ENCODE peak calls at places on chromosomes 4 and X, in six cellular contexts. H, Q, I, M, T and U are unnamed samples.

GRCh38 chr4:133565379-133565778 is 416.3 kb downstream of the PCDH10 start:
- DNase-seq in H (no peak), Q (no peak), I (peak), M (peak), T (no peak), U (no peak)

GRCh38 chr4:33063238-33063637 is 2343.1 kb downstream of the PCDH7 start:
- DNase-seq in H (no peak), Q (no peak), I (no peak), M (peak), T (no peak), U (no peak)

GRCh38 chrX:17654116-17654515 is 83.2 kb upstream of the SCML1 start:
- DNase-seq in H (no peak), Q (no peak), I (no peak), M (no peak), T (no peak), U (no peak)

GRCh38 chr4:168787801-168788200 is 222.3 kb downstream of the CBR4 start:
- DNase-seq in H (no peak), Q (no peak), I (no peak), M (no peak), T (no peak), U (no peak)

GRCh38 chr4:93828830-93829530 is 427 bp downstream of the ATOH1 start:
- DNase-seq in H (peak), Q (no peak), I (no peak), M (no peak), T (peak), U (peak)

GRCh38 chrX:79081895-79082512 is 62.5 kb upstream of the GPR174 start:
- DNase-seq in H (no peak), Q (no peak), I (no peak), M (peak), T (peak), U (no peak)

GRCh38 chrX:22952011-22952410 is 47.7 kb upstream of the DDX53 start:
- DNase-seq in H (no peak), Q (no peak), I (no peak), M (peak), T (no peak), U (no peak)

GRCh38 chrX:48489296-48489695 is 13.3 kb downstream of the FTSJ1 start:
- DNase-seq in H (no peak), Q (no peak), I (no peak), M (no peak), T (no peak), U (no peak)

GRCh38 chr4:141126769-141127168 is 6.5 kb downstream of the RNF150 start:
- DNase-seq in H (no peak), Q (no peak), I (no peak), M (no peak), T (no peak), U (no peak)

GRCh38 chr4:38565271-38566199 is 98.5 kb upstream of the KLF3 start:
- DNase-seq in H (no peak), Q (no peak), I (peak), M (peak), T (peak), U (no peak)

GRCh38 chr4:108943371-108943770 is 180.5 kb upstream of the ETNPPL start:
- DNase-seq in H (no peak), Q (no peak), I (no peak), M (no peak), T (no peak), U (no peak)

GRCh38 chrX:47573334-47574095 is 8.7 kb upstream of the TIMP1 start:
- DNase-seq in H (peak), Q (no peak), I (no peak), M (peak), T (peak), U (no peak)

GRCh38 chr4:173367285-173367684 is 3.5 kb upstream of the SAP30 start:
- DNase-seq in H (no peak), Q (no peak), I (no peak), M (peak), T (no peak), U (no peak)

GRCh38 chr4:88005086-88005485 is 2.3 kb upstream of the PKD2 start:
- DNase-seq in H (no peak), Q (no peak), I (no peak), M (no peak), T (no peak), U (no peak)

GRCh38 chr4:122903766-122904165 is 18.6 kb downstream of the NUDT6 start:
- DNase-seq in H (no peak), Q (no peak), I (no peak), M (no peak), T (no peak), U (no peak)

GRCh38 chr4:56653461-56654237 is 27.4 kb downstream of the HOPX start:
- DNase-seq in H (no peak), Q (no peak), I (no peak), M (no peak), T (no peak), U (no peak)

GRCh38 chr4:5220028-5220427 is 168.7 kb downstream of the STK32B start:
- DNase-seq in H (no peak), Q (no peak), I (no peak), M (no peak), T (no peak), U (peak)

GRCh38 chrX:119072771-119073170 is at the start of gene CT47C1:
- DNase-seq in H (no peak), Q (no peak), I (no peak), M (peak), T (no peak), U (no peak)

GRCh38 chr4:82519072-82519471 is 42.7 kb downstream of the TMEM150C start:
- DNase-seq in H (no peak), Q (no peak), I (no peak), M (no peak), T (no peak), U (no peak)

GRCh38 chr4:173573286-173573685 is 43.3 kb upstream of the HAND2 start:
- DNase-seq in H (no peak), Q (no peak), I (no peak), M (no peak), T (no peak), U (no peak)

GRCh38 chrX:39985551-39985950 is 112.2 kb downstream of the BCOR start:
- DNase-seq in H (no peak), Q (no peak), I (no peak), M (no peak), T (no peak), U (no peak)

GRCh38 chrX:15310117-15310516 is 5.3 kb downstream of the ASB11 start:
- DNase-seq in H (no peak), Q (no peak), I (no peak), M (peak), T (no peak), U (no peak)

GRCh38 chr4:181235361-181235760 is 1007.8 kb upstream of the TENM3 start:
- DNase-seq in H (no peak), Q (no peak), I (no peak), M (no peak), T (no peak), U (no peak)

GRCh38 chr4:39469429-39470077 is 10.7 kb downstream of the LIAS start:
- DNase-seq in H (peak), Q (no peak), I (peak), M (peak), T (peak), U (peak)

GRCh38 chr4:70628444-70628843 is at the start of gene ENAM:
- DNase-seq in H (no peak), Q (no peak), I (no peak), M (no peak), T (no peak), U (no peak)

GRCh38 chr4:73607375-73608026 is 12.7 kb downstream of the RASSF6 start:
- DNase-seq in H (no peak), Q (no peak), I (no peak), M (no peak), T (no peak), U (no peak)

GRCh38 chr4:104592894-104593470 is 98.3 kb upstream of the CXXC4 start:
- DNase-seq in H (no peak), Q (no peak), I (no peak), M (peak), T (no peak), U (no peak)

GRCh38 chr4:8701101-8702019 is 108.8 kb downstream of the CPZ start:
- DNase-seq in H (no peak), Q (no peak), I (no peak), M (no peak), T (no peak), U (no peak)

GRCh38 chr4:136939781-136940180 is 592.5 kb downstream of the PCDH18 start:
- DNase-seq in H (no peak), Q (no peak), I (no peak), M (no peak), T (no peak), U (no peak)

DNA sequence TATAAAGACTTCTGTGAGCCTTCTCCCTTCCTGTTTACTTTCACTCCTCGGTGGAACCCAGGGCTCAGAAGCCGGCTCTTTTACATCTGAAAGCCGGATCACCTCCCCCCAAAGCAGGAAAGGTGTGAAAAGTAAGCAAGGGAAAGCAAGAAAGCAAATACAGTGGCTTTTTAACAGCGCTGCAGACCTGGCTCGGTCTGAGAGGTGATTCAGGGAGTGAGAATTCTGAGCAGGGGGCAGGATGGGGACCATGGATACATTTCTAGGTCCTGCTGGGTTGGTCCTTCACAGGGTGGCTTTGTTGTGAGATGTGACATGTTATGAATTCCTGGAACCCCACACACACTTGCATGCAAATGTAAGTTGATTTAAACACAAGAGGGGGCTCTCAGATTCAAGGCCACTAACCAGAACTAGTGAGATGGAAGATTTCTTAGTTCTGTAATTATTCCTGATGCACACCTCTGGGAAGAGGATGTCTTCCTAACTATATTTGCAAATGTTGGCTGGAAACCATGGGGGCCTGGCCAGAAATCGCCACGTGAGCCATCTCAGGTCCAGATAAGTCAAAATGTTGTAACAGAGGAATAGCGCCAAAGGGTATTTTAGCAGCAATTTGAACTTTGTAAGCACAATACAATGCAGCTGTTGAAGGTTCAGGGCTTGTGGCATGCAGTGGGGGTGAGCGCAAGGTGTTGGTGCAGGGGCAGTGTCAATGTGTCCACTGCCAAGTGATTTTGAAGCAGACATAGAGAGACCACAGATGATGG is 670.1 kb upstream of the LCORL start:
- DNase-seq in H (peak), Q (no peak), I (no peak), M (no peak), T (no peak), U (no peak)
- TF ChIP-seq CTCF in H (no peak), Q (no peak), I (no peak), M (no peak), T (no peak), U (no peak)

DNA sequence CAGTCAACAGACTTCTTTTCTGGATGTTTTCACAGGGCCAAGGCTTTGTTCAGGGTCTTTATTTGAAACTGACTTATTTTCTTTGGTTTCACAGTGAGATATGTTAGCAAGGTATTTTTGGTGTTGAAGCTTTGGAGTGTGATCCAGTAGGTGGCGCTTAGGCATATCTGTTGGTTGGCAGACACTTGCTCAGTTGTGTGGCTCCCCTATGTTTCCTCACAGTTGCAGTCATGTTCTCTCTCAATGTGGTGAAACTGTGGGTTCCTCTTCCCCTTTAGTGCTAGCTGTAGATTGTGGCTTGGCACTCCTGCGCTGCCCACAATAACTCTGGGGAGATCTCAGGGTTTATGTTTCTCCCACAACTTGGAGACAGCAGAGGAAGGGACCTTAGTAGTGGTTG is 460.8 kb downstream of the SLITRK2 start:
- DNase-seq in H (no peak), Q (no peak), I (no peak), M (no peak), T (no peak), U (no peak)
- TF ChIP-seq CTCF in H (no peak), Q (no peak), I (no peak), M (no peak), T (peak), U (peak)

DNA sequence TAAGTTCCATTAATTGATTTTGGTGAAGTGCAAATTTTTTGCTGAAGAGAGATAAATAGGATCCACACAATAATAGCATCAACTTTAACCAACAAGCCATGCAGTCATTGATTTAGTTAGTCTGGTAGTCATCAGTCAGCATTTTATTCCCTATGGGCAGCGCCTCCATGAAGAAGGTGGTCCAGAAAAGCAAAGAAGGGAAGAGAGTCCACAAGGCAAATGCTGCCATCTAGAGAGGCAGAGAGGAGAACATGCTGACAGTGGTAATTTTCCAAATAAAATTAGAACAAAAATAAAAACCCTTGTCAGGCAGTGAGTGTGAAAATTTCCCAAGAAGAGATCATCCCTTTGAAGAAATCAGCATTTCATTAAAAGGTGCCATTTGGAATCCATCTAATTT is 366.7 kb upstream of the FAM241A start:
- DNase-seq in H (no peak), Q (no peak), I (no peak), M (peak), T (no peak), U (no peak)
- TF ChIP-seq CTCF in H (no peak), Q (no peak), I (peak), M (peak), T (no peak), U (peak)

GRCh38 chr4:113331811-113332210 is 282.4 kb downstream of the ANK2 start:
- DNase-seq in H (peak), Q (no peak), I (no peak), M (no peak), T (no peak), U (no peak)

GRCh38 chr4:113325876-113326615 is 276.6 kb downstream of the ANK2 start:
- DNase-seq in H (no peak), Q (no peak), I (no peak), M (no peak), T (no peak), U (no peak)

GRCh38 chr4:113330200-113330599 is 280.7 kb downstream of the ANK2 start:
- DNase-seq in H (no peak), Q (no peak), I (no peak), M (no peak), T (no peak), U (no peak)

GRCh38 chr4:113327513-113327912 is 278.1 kb downstream of the ANK2 start:
- DNase-seq in H (no peak), Q (no peak), I (no peak), M (peak), T (no peak), U (no peak)

GRCh38 chr4:113328514-113328913 is 279.1 kb downstream of the ANK2 start:
- DNase-seq in H (peak), Q (no peak), I (no peak), M (no peak), T (no peak), U (no peak)
- TF ChIP-seq CTCF in H (peak), Q (no peak), I (peak), M (peak), T (no peak), U (peak)

GRCh38 chr4:6474053-6474568 is 1.7 kb upstream of the PPP2R2C start:
- DNase-seq in H (peak), Q (no peak), I (no peak), M (no peak), T (peak), U (peak)
- TF ChIP-seq CTCF in H (peak), Q (no peak), I (no peak), M (no peak), T (no peak), U (peak)

DNA sequence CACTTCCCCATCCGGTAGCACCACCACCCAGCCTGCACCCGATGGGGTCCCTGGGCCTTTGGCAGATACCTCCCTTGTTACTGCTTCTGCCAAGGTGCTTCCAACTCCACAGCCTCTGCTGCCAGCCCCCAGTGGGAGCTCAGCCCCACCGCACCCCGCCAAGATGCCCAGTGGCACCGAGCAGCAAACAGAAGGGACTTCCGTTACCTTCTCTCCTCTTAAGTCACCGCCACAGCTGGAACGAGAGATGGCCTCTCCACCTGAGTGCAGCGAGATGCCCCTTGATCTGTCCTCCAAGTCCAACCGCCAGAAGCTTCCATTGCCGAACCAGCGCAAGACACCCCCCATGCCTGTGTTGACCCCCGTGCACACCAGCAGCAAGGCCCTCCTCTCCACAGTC is 31.9 kb downstream of the BCORL1 start:
- DNase-seq in H (no peak), Q (no peak), I (no peak), M (no peak), T (no peak), U (no peak)
- TF ChIP-seq CTCF in H (no peak), Q (no peak), I (no peak), M (no peak), T (no peak), U (no peak)